ENCODE peak calls at places on chromosomes 16 and 17, in nine cellular contexts. P is stomach, B is A549, X is upper lobe of left lung, G is tibial nerve, C is K562, D is ovary, Z is transverse colon, L is esophagus muscularis mucosa. U is an unnamed sample.

GRCh38 chr16:17529982-17530760 is 59.4 kb upstream of the XYLT1 start:
- DNase-seq in P (no peak), B (no peak), X (no peak), G (no peak), C (no peak), D (no peak), Z (peak), L (no peak), U (no peak)

GRCh38 chr17:29559640-29560039 is 7.2 kb downstream of the ABHD15 start:
- DNase-seq in P (no peak), B (no peak), X (no peak), G (no peak), C (no peak), D (no peak), Z (no peak), L (no peak), U (no peak)

GRCh38 chr16:14109782-14110727 is 38.9 kb downstream of the MRTFB start:
- DNase-seq in P (no peak), B (no peak), X (no peak), G (no peak), C (peak), D (no peak), Z (no peak), L (no peak), U (no peak)

GRCh38 chr17:40322417-40323315 is 13.7 kb downstream of the RARA start:
- DNase-seq in P (peak), B (peak), X (no peak), G (peak), C (peak), D (no peak), Z (peak), L (no peak), U (peak)

GRCh38 chr17:77323413-77324171 is 182.8 kb downstream of the SEC14L1 start:
- DNase-seq in P (peak), B (peak), X (peak), G (no peak), C (peak), D (peak), Z (peak), L (no peak), U (peak)

GRCh38 chr16:69741951-69742904 is 12.5 kb downstream of the NOB1 start:
- DNase-seq in P (peak), B (peak), X (peak), G (peak), C (no peak), D (peak), Z (peak), L (no peak), U (peak)

GRCh38 chr16:17261197-17261858 is 209.4 kb downstream of the XYLT1 start:
- DNase-seq in P (no peak), B (no peak), X (no peak), G (no peak), C (no peak), D (no peak), Z (peak), L (no peak), U (no peak)

GRCh38 chr16:67504190-67505021 is 21.1 kb upstream of the AGRP start:
- DNase-seq in P (no peak), B (peak), X (no peak), G (peak), C (peak), D (no peak), Z (peak), L (no peak), U (peak)

GRCh38 chr16:53504161-53504663 is 1.2 kb upstream of the AKTIP start:
- DNase-seq in P (peak), B (peak), X (no peak), G (peak), C (no peak), D (peak), Z (peak), L (peak), U (peak)

GRCh38 chr16:62738631-62739030 is 702.4 kb upstream of the CDH8 start:
- DNase-seq in P (no peak), B (no peak), X (no peak), G (no peak), C (no peak), D (no peak), Z (no peak), L (no peak), U (no peak)

GRCh38 chr17:4531988-4532736 is 23.0 kb downstream of the MYBBP1A start:
- DNase-seq in P (no peak), B (no peak), X (no peak), G (no peak), C (no peak), D (no peak), Z (no peak), L (no peak), U (no peak)

DNA sequence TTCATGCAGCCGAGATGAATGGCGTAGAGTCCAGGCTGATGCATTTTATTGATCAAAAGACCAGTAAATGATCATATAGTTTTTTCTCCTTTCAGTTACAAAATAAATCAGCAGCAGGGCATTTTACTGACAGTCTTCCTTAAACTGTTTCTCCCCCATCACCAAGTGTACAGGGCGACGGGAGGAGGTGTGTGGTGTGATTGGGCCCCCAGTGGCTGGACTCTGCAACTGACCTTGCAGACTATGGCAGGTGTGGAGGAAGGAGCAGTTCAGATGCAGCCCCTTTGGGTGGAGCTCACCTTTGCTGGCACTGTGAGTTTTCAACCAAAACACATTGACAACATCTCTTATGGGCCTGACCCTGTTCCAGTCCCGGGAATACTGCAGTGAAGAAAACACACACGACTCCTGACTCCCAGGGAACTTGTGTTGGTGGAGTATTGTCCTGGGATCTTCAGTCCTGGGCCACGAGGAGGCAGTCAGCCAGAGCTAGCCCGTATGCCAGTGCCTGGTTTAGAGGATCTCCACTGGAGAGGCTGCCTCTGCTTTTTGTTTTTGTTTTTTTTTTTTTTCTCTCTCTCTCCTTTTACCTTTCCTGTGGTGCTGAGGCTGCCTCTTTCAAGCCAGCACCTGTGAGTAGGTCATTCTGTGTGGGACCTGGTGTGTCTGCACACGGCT is 29.8 kb downstream of the KIAA0513 start:
- DNase-seq in P (peak), B (peak), X (no peak), G (no peak), C (peak), D (no peak), Z (no peak), L (no peak), U (no peak)
- TF ChIP-seq CTCF in P (peak), B (no peak), X (peak), G (no peak), C (peak), D (no peak), Z (peak), L (peak), U (peak)

GRCh38 chr17:81167194-81167524 is 1.1 kb upstream of the AATK start:
- DNase-seq in P (no peak), B (no peak), X (no peak), G (no peak), C (no peak), D (no peak), Z (no peak), L (no peak), U (no peak)

GRCh38 chr17:81166033-81166472 is at the start of gene AATK:
- DNase-seq in P (no peak), B (no peak), X (peak), G (no peak), C (no peak), D (no peak), Z (no peak), L (no peak), U (no peak)

GRCh38 chr17:81164464-81165245 is 652 bp upstream of the PVALEF start:
- DNase-seq in P (peak), B (no peak), X (peak), G (no peak), C (no peak), D (no peak), Z (no peak), L (no peak), U (peak)

GRCh38 chr17:81163703-81164413 is 1.4 kb upstream of the PVALEF start:
- DNase-seq in P (no peak), B (no peak), X (peak), G (no peak), C (no peak), D (no peak), Z (no peak), L (no peak), U (no peak)

GRCh38 chr17:81165246-81166032 is at the start of gene PVALEF:
- DNase-seq in P (no peak), B (peak), X (peak), G (no peak), C (no peak), D (no peak), Z (no peak), L (no peak), U (peak)
- TF ChIP-seq POLR2A in P (no peak), B (no peak), X (no peak), G (no peak), C (no peak), D (no peak), Z (no peak), L (no peak), U (no peak)

DNA sequence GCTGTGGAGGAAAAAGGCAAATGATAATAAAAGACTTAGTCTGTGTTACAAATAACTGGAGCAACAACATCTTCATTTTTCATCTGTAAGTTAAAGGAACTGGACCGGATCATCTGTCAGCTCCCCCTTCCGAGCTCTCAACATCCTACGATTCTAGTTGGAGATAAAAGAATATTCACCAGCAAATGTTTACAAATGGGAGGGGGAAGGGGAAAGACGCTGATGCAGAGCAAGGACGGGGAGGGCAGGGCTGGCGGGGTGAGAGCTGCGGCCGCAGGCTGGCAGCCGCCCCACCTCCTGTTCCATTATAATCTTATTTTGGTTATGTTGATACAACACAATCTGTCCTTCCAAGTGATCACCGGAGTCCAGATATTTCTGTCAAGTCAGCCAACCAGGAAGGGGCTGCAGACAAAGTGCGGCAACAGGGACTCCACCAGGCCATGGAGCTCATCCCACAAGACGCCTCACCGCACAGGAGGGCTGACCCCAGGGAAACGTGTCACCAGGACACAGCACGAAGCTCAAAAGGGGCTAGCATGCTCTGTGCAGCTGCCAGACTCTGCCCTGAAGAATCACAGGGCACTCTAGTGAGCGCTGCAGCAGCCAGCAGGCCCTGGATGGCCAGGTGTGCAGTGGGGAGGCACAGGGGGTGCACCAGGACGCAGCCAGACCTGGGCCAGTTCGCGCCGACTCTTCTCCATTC is 19.7 kb downstream of the FBXO31 start:
- DNase-seq in P (peak), B (no peak), X (peak), G (no peak), C (peak), D (peak), Z (peak), L (no peak), U (peak)
- TF ChIP-seq EP300 in P (no peak), B (no peak), X (no peak), G (no peak), C (no peak), D (no peak), Z (no peak), L (no peak), U (no peak)

GRCh38 chr17:5794881-5795486 is 210.7 kb upstream of the NLRP1 start:
- DNase-seq in P (no peak), B (no peak), X (no peak), G (no peak), C (no peak), D (no peak), Z (no peak), L (no peak), U (no peak)

GRCh38 chr17:5797447-5797846 is 213.1 kb upstream of the NLRP1 start:
- DNase-seq in P (no peak), B (no peak), X (no peak), G (no peak), C (no peak), D (no peak), Z (no peak), L (no peak), U (no peak)

GRCh38 chr17:5793899-5794298 is 209.6 kb upstream of the NLRP1 start:
- DNase-seq in P (no peak), B (no peak), X (no peak), G (no peak), C (no peak), D (no peak), Z (no peak), L (no peak), U (no peak)

GRCh38 chr17:5789443-5789842 is 205.1 kb upstream of the NLRP1 start:
- DNase-seq in P (no peak), B (no peak), X (no peak), G (no peak), C (no peak), D (no peak), Z (no peak), L (no peak), U (no peak)

DNA sequence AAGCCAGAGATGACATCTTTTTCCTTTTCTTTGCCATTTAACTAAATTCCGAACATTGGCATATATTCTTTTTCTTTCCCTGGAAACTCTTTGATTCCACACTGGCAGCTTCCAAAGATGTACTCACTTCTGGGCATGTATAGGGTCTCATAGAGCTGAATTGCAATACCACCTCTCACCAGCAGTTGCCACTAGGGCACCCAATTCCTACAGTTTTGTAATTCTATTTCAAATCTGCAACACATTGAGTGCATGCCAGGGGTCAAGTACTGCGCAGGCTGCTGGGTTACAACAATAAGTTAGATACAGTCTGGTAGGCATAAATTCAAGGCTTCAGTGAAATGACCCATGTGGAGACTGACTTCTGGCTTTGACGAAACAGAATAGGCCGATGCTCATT is 208.8 kb upstream of the NLRP1 start:
- DNase-seq in P (no peak), B (no peak), X (no peak), G (no peak), C (no peak), D (no peak), Z (no peak), L (no peak), U (no peak)
- TF ChIP-seq CTCF in P (no peak), B (no peak), X (no peak), G (no peak), C (peak), D (no peak), Z (no peak), L (no peak), U (no peak)

GRCh38 chr16:88454315-88455057 is 1.4 kb downstream of the ZFPM1 start:
- DNase-seq in P (peak), B (peak), X (peak), G (no peak), C (no peak), D (no peak), Z (peak), L (no peak), U (no peak)
- TF ChIP-seq POLR2A in P (no peak), B (no peak), X (no peak), G (no peak), C (no peak), D (no peak), Z (no peak), L (no peak), U (no peak)

U was measured in sigmoid colon.